ENCODE peak calls at places on chromosomes 7 and 10, in nine cellular contexts. One of them, this sample, is unnamed.

GRCh38 chr7:50336909-50337703 is 32.6 kb downstream of the IKZF1 start:
- DNase-seq in ovary: no peak
- DNase-seq in upper lobe of right lung: no peak
- DNase-seq in AG09309: no peak
- DNase-seq in IMR-90: no peak
- DNase-seq in body of pancreas: no peak
- DNase-seq in astrocyte: no peak
- DNase-seq in cardiac fibroblast: no peak
- DNase-seq in AG04450: no peak
- DNase-seq in this sample: no peak

GRCh38 chr7:133703547-133703946 is 423.6 kb upstream of the LRGUK start:
- DNase-seq in ovary: no peak
- DNase-seq in upper lobe of right lung: no peak
- DNase-seq in AG09309: peak; percentile 43
- DNase-seq in IMR-90: peak; percentile 98
- DNase-seq in body of pancreas: no peak
- DNase-seq in astrocyte: peak; percentile 95
- DNase-seq in cardiac fibroblast: peak; percentile 59
- DNase-seq in AG04450: peak; percentile 85
- DNase-seq in this sample: peak; percentile 85

GRCh38 chr7:19404912-19405329 is 259.7 kb upstream of the FERD3L start:
- DNase-seq in ovary: no peak
- DNase-seq in upper lobe of right lung: no peak
- DNase-seq in AG09309: peak; percentile 97
- DNase-seq in IMR-90: peak; percentile 99
- DNase-seq in body of pancreas: no peak
- DNase-seq in astrocyte: peak; percentile 100
- DNase-seq in cardiac fibroblast: peak; percentile 92
- DNase-seq in AG04450: peak; percentile 94
- DNase-seq in this sample: peak; percentile 98

GRCh38 chr10:131198401-131198800 is 113.1 kb downstream of the TCERG1L start:
- DNase-seq in ovary: no peak
- DNase-seq in upper lobe of right lung: peak; percentile 40
- DNase-seq in AG09309: no peak
- DNase-seq in IMR-90: no peak
- DNase-seq in body of pancreas: no peak
- DNase-seq in astrocyte: no peak
- DNase-seq in cardiac fibroblast: no peak
- DNase-seq in AG04450: no peak
- DNase-seq in this sample: no peak

GRCh38 chr7:128833148-128833938 is 3.1 kb downstream of the FLNC start:
- DNase-seq in ovary: peak; percentile 76
- DNase-seq in upper lobe of right lung: no peak
- DNase-seq in AG09309: no peak
- DNase-seq in IMR-90: peak; percentile 88
- DNase-seq in body of pancreas: no peak
- DNase-seq in astrocyte: peak; percentile 93
- DNase-seq in cardiac fibroblast: peak; percentile 93
- DNase-seq in AG04450: no peak
- DNase-seq in this sample: peak; percentile 60

GRCh38 chr7:36207451-36208291 is 54.6 kb downstream of the EEPD1 start:
- DNase-seq in ovary: peak; percentile 80
- DNase-seq in upper lobe of right lung: no peak
- DNase-seq in AG09309: peak; percentile 32
- DNase-seq in IMR-90: peak; percentile 96
- DNase-seq in body of pancreas: no peak
- DNase-seq in astrocyte: peak; percentile 93
- DNase-seq in cardiac fibroblast: peak; percentile 51
- DNase-seq in AG04450: peak; percentile 81
- DNase-seq in this sample: peak; percentile 93

GRCh38 chr7:139782932-139783331 is 5.1 kb upstream of the HIPK2 start:
- DNase-seq in ovary: no peak
- DNase-seq in upper lobe of right lung: no peak
- DNase-seq in AG09309: no peak
- DNase-seq in IMR-90: no peak
- DNase-seq in body of pancreas: no peak
- DNase-seq in astrocyte: peak; percentile 5
- DNase-seq in cardiac fibroblast: peak; percentile 45
- DNase-seq in AG04450: no peak
- DNase-seq in this sample: no peak

GRCh38 chr7:116738378-116738777 is 66.4 kb downstream of the MET start:
- DNase-seq in ovary: no peak
- DNase-seq in upper lobe of right lung: no peak
- DNase-seq in AG09309: no peak
- DNase-seq in IMR-90: no peak
- DNase-seq in body of pancreas: no peak
- DNase-seq in astrocyte: no peak
- DNase-seq in cardiac fibroblast: no peak
- DNase-seq in AG04450: no peak
- DNase-seq in this sample: no peak

GRCh38 chr10:22810643-22811254 is 96.4 kb upstream of the PIP4K2A start:
- DNase-seq in ovary: no peak
- DNase-seq in upper lobe of right lung: no peak
- DNase-seq in AG09309: no peak
- DNase-seq in IMR-90: no peak
- DNase-seq in body of pancreas: no peak
- DNase-seq in astrocyte: no peak
- DNase-seq in cardiac fibroblast: no peak
- DNase-seq in AG04450: no peak
- DNase-seq in this sample: no peak

GRCh38 chr7:69067397-69067796 is 530.9 kb upstream of the AUTS2 start:
- DNase-seq in ovary: no peak
- DNase-seq in upper lobe of right lung: peak; percentile 73
- DNase-seq in AG09309: no peak
- DNase-seq in IMR-90: no peak
- DNase-seq in body of pancreas: peak; percentile 28
- DNase-seq in astrocyte: peak; percentile 4
- DNase-seq in cardiac fibroblast: peak; percentile 2
- DNase-seq in AG04450: no peak
- DNase-seq in this sample: no peak

GRCh38 chr10:311901-312665 is 176.8 kb downstream of the ZMYND11 start:
- DNase-seq in ovary: no peak
- DNase-seq in upper lobe of right lung: no peak
- DNase-seq in AG09309: no peak
- DNase-seq in IMR-90: no peak
- DNase-seq in body of pancreas: no peak
- DNase-seq in astrocyte: no peak
- DNase-seq in cardiac fibroblast: no peak
- DNase-seq in AG04450: no peak
- DNase-seq in this sample: no peak

GRCh38 chr7:22851140-22851539 is 28.5 kb upstream of the TOMM7 start:
- DNase-seq in ovary: no peak
- DNase-seq in upper lobe of right lung: no peak
- DNase-seq in AG09309: no peak
- DNase-seq in IMR-90: no peak
- DNase-seq in body of pancreas: no peak
- DNase-seq in astrocyte: no peak
- DNase-seq in cardiac fibroblast: no peak
- DNase-seq in AG04450: no peak
- DNase-seq in this sample: no peak

GRCh38 chr10:4812952-4813351 is 13.1 kb upstream of the AKR1E2 start:
- DNase-seq in ovary: no peak
- DNase-seq in upper lobe of right lung: no peak
- DNase-seq in AG09309: no peak
- DNase-seq in IMR-90: peak; percentile 96
- DNase-seq in body of pancreas: no peak
- DNase-seq in astrocyte: peak; percentile 93
- DNase-seq in cardiac fibroblast: peak; percentile 46
- DNase-seq in AG04450: peak; percentile 82
- DNase-seq in this sample: peak; percentile 91

GRCh38 chr7:39615350-39615975 is 7.9 kb upstream of the RALA start:
- DNase-seq in ovary: no peak
- DNase-seq in upper lobe of right lung: no peak
- DNase-seq in AG09309: no peak
- DNase-seq in IMR-90: no peak
- DNase-seq in body of pancreas: no peak
- DNase-seq in astrocyte: no peak
- DNase-seq in cardiac fibroblast: no peak
- DNase-seq in AG04450: no peak
- DNase-seq in this sample: no peak

GRCh38 chr10:4267084-4267774 is 482.2 kb upstream of the KLF6 start:
- DNase-seq in ovary: no peak
- DNase-seq in upper lobe of right lung: no peak
- DNase-seq in AG09309: no peak
- DNase-seq in IMR-90: peak; percentile 32
- DNase-seq in body of pancreas: no peak
- DNase-seq in astrocyte: no peak
- DNase-seq in cardiac fibroblast: peak; percentile 42
- DNase-seq in AG04450: no peak
- DNase-seq in this sample: no peak

GRCh38 chr10:78407009-78407711 is 373.5 kb downstream of the RPS24 start:
- DNase-seq in ovary: peak; percentile 96
- DNase-seq in upper lobe of right lung: peak; percentile 90
- DNase-seq in AG09309: no peak
- DNase-seq in IMR-90: peak; percentile 93
- DNase-seq in body of pancreas: peak; percentile 86
- DNase-seq in astrocyte: peak; percentile 97
- DNase-seq in cardiac fibroblast: peak; percentile 96
- DNase-seq in AG04450: peak; percentile 88
- DNase-seq in this sample: peak; percentile 81

GRCh38 chr7:129213828-129214227 is 11.0 kb upstream of the AHCYL2 start:
- DNase-seq in ovary: no peak
- DNase-seq in upper lobe of right lung: no peak
- DNase-seq in AG09309: no peak
- DNase-seq in IMR-90: no peak
- DNase-seq in body of pancreas: no peak
- DNase-seq in astrocyte: no peak
- DNase-seq in cardiac fibroblast: no peak
- DNase-seq in AG04450: no peak
- DNase-seq in this sample: no peak

GRCh38 chr10:131781076-131781475 is 119.7 kb upstream of the PPP2R2D start:
- DNase-seq in ovary: no peak
- DNase-seq in upper lobe of right lung: no peak
- DNase-seq in AG09309: no peak
- DNase-seq in IMR-90: no peak
- DNase-seq in body of pancreas: no peak
- DNase-seq in astrocyte: no peak
- DNase-seq in cardiac fibroblast: no peak
- DNase-seq in AG04450: no peak
- DNase-seq in this sample: no peak

GRCh38 chr7:36894190-36894589 is 169.9 kb upstream of the AOAH start:
- DNase-seq in ovary: no peak
- DNase-seq in upper lobe of right lung: no peak
- DNase-seq in AG09309: no peak
- DNase-seq in IMR-90: no peak
- DNase-seq in body of pancreas: no peak
- DNase-seq in astrocyte: no peak
- DNase-seq in cardiac fibroblast: no peak
- DNase-seq in AG04450: no peak
- DNase-seq in this sample: no peak

DNA sequence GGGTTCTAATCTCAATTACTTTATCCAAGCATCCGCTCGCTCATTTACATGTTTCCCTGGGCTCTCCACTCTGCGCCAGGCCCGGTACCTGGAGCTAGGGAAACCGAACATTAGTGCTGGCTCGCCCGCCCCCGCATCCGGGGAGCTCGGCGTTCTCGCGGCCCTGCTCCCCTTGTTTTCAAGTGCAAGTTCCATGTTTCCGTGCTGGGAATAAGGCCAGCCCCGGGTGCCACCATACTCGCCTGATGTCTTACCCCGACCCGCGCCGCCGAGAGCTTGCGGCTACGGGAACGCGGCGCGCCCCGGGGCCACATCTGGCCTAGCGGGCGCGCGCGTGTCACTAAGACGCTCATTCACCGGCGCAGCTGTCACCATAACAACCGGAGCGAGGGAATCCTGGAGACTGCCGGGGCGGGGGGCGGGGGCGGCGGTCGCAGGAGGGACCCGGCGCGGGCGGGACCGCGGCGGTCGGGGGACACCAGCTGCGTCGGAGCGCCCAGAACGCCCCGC is at the start of gene NEURL1:
- DNase-seq in ovary: peak; percentile 78
- DNase-seq in upper lobe of right lung: no peak
- DNase-seq in AG09309: no peak
- DNase-seq in IMR-90: no peak
- DNase-seq in body of pancreas: no peak
- DNase-seq in astrocyte: no peak
- DNase-seq in cardiac fibroblast: no peak
- DNase-seq in AG04450: no peak
- DNase-seq in this sample: no peak
- H3K4me3 ChIP-seq in ovary: peak within 1 kb of the TSS; percentile 51
- H3K4me3 ChIP-seq in upper lobe of right lung: peak within 1 kb of the TSS; percentile 46
- H3K4me3 ChIP-seq in AG09309: peak within 1 kb of the TSS; percentile 26
- H3K4me3 ChIP-seq in IMR-90: peak within 1 kb of the TSS; percentile 35
- H3K4me3 ChIP-seq in body of pancreas: peak within 1 kb of the TSS; percentile 19
- H3K4me3 ChIP-seq in astrocyte: peak within 1 kb of the TSS; percentile 38
- H3K4me3 ChIP-seq in cardiac fibroblast: peak within 1 kb of the TSS; percentile 44
- H3K4me3 ChIP-seq in AG04450: peak within 1 kb of the TSS; percentile 44
- H3K4me3 ChIP-seq in this sample: peak within 1 kb of the TSS; percentile 38

DNA sequence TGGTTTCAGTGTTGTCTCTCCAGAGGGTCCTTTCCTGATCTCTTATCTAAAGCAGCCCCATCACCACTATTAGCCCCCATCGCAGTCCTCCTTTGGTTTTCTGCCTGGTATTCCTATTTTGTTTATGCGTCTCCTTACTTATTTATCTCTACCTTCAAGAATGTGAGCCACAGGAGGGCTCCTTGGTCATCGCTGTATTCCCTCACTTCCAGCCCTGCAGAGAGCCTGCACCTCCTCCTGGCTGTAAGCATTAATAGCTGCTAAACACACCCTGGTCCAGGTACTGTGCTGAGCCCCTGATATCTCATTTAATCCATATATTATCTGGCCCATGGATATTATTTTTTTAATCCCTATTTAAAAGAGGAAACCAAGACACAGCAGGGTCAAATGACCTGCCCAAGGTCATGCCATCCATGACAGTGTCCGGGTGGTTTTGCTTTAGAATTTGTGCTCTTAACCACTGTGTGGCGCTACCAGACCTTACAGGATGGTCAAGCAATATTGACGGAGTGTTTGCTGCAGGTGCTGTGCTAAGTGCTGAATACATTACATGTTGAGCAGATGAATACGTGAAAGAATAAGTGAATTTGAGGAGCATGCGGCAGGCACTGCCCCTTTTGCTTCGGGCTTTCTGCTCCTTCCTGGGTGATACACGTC is 227.2 kb downstream of the ADAM12 start:
- DNase-seq in ovary: no peak
- DNase-seq in upper lobe of right lung: no peak
- DNase-seq in AG09309: no peak
- DNase-seq in IMR-90: peak; percentile 37
- DNase-seq in body of pancreas: no peak
- DNase-seq in astrocyte: no peak
- DNase-seq in cardiac fibroblast: peak; percentile 58
- DNase-seq in AG04450: no peak
- DNase-seq in this sample: peak; percentile 50
- TF ChIP-seq CTCF in ovary: no peak
- TF ChIP-seq CTCF in upper lobe of right lung: peak; percentile 19
- TF ChIP-seq CTCF in AG09309: no peak
- TF ChIP-seq CTCF in IMR-90: peak; percentile 43
- TF ChIP-seq CTCF in body of pancreas: no peak
- TF ChIP-seq CTCF in astrocyte: no peak
- TF ChIP-seq CTCF in cardiac fibroblast: peak; percentile 24
- TF ChIP-seq CTCF in AG04450: no peak
- TF ChIP-seq CTCF in this sample: peak; percentile 59

GRCh38 chr7:4102231-4102841 is 579.8 kb upstream of the FOXK1 start:
- DNase-seq in ovary: no peak
- DNase-seq in upper lobe of right lung: no peak
- DNase-seq in AG09309: no peak
- DNase-seq in IMR-90: no peak
- DNase-seq in body of pancreas: no peak
- DNase-seq in astrocyte: no peak
- DNase-seq in cardiac fibroblast: no peak
- DNase-seq in AG04450: no peak
- DNase-seq in this sample: no peak
- H3K4me3 ChIP-seq in ovary: no peak overlapping the region
- H3K4me3 ChIP-seq in upper lobe of right lung: no peak overlapping the region
- H3K4me3 ChIP-seq in AG09309: no peak overlapping the region
- H3K4me3 ChIP-seq in IMR-90: no peak overlapping the region
- H3K4me3 ChIP-seq in body of pancreas: no peak overlapping the region
- H3K4me3 ChIP-seq in astrocyte: no peak overlapping the region
- H3K4me3 ChIP-seq in cardiac fibroblast: no peak overlapping the region
- H3K4me3 ChIP-seq in AG04450: no peak overlapping the region
- H3K4me3 ChIP-seq in this sample: no peak overlapping the region

GRCh38 chr7:127409629-127410028 is 17.1 kb upstream of the ZNF800 start:
- DNase-seq in ovary: no peak
- DNase-seq in upper lobe of right lung: no peak
- DNase-seq in AG09309: no peak
- DNase-seq in IMR-90: no peak
- DNase-seq in body of pancreas: no peak
- DNase-seq in astrocyte: peak; percentile 6
- DNase-seq in cardiac fibroblast: peak; percentile 24
- DNase-seq in AG04450: no peak
- DNase-seq in this sample: peak; percentile 6
- TF ChIP-seq CTCF in ovary: no peak
- TF ChIP-seq CTCF in upper lobe of right lung: no peak
- TF ChIP-seq CTCF in AG09309: peak; percentile 27
- TF ChIP-seq CTCF in IMR-90: no peak
- TF ChIP-seq CTCF in body of pancreas: no peak
- TF ChIP-seq CTCF in astrocyte: no peak
- TF ChIP-seq CTCF in cardiac fibroblast: peak; percentile 28
- TF ChIP-seq CTCF in AG04450: peak; percentile 17
- TF ChIP-seq CTCF in this sample: peak; percentile 35

This sample was measured in fibroblast of villous mesenchyme.